ENCODE peak calls at places on chromosomes 2 and 18, in six cellular contexts. I is epithelial cell of esophagus, Y is bronchial epithelial cell, G is thoracic aorta, H is fibroblast of lung, R is stomach. L is an unnamed sample.

GRCh38 chr2:214465386-214466146 is 54.7 kb downstream of the VWC2L start:
- DNase-seq in I (peak), Y (peak), G (no peak), H (peak), R (no peak), L (peak)

GRCh38 chr2:220337611-220338440 is 710.4 kb downstream of the SLC4A3 start:
- DNase-seq in I (no peak), Y (no peak), G (no peak), H (no peak), R (no peak), L (no peak)

GRCh38 chr2:160300203-160300602 is 100.1 kb upstream of the ITGB6 start:
- DNase-seq in I (no peak), Y (peak), G (no peak), H (no peak), R (no peak), L (no peak)

GRCh38 chr2:84493494-84493893 is 22.8 kb upstream of the DNAH6 start:
- DNase-seq in I (peak), Y (peak), G (no peak), H (peak), R (no peak), L (peak)

GRCh38 chr18:58868440-58868839 is 3.8 kb downstream of the ZNF532 start:
- DNase-seq in I (no peak), Y (no peak), G (no peak), H (no peak), R (no peak), L (no peak)

GRCh38 chr2:216188956-216189355 is 79.8 kb downstream of the XRCC5 start:
- DNase-seq in I (peak), Y (peak), G (no peak), H (peak), R (no peak), L (peak)

GRCh38 chr2:149312039-149312438 is 18.3 kb upstream of the LYPD6 start:
- DNase-seq in I (no peak), Y (no peak), G (no peak), H (no peak), R (no peak), L (no peak)

GRCh38 chr18:23314672-23315071 is 138.4 kb upstream of the RIOK3 start:
- DNase-seq in I (no peak), Y (no peak), G (no peak), H (peak), R (no peak), L (no peak)

GRCh38 chr2:14700753-14701152 is 68.2 kb downstream of the LRATD1 start:
- DNase-seq in I (no peak), Y (peak), G (no peak), H (peak), R (no peak), L (peak)

GRCh38 chr2:72570401-72570800 is 255.4 kb downstream of the EXOC6B start:
- DNase-seq in I (no peak), Y (no peak), G (no peak), H (peak), R (no peak), L (peak)

GRCh38 chr2:201182650-201183372 is at the start of gene CASP10:
- DNase-seq in I (peak), Y (peak), G (no peak), H (peak), R (peak), L (peak)

GRCh38 chr2:45439788-45440773 is 171.0 kb downstream of the SRBD1 start:
- DNase-seq in I (no peak), Y (no peak), G (no peak), H (peak), R (no peak), L (no peak)
- TF ChIP-seq CTCF in I (no peak), Y (no peak), G (no peak), H (peak), R (no peak), L (peak)

DNA sequence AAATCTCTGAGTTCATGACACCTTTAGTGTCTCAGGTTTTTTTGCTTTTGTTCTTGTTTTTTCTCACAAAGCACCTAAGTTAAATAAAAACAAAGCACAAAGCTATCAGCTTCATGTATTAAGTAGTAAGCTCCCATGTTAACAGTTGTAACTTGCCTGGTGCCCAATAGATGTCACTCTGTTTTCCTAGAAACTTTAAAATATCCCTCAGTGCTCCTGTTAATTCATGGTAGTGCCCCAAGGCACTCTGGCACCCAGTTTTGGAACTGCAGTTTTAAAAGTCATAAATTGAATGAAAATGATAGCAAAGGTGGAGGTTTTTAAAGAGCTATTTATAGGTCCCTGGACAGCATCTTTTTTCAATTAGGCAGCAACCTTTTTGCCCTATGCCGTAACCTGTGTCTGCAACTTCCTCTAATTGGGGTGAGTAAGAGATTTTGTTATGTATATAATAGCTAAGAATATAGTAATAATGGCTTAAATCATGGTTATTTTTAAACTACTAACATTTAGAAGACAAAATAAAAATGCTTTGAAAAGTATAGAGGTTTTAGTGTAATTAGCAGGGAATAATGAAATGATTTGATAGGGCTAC is 555.0 kb upstream of the TMEFF2 start:
- DNase-seq in I (peak), Y (peak), G (no peak), H (peak), R (no peak), L (no peak)
- TF ChIP-seq CTCF in I (peak), Y (peak), G (no peak), H (no peak), R (no peak), L (no peak)

GRCh38 chr2:50509852-50510251 is 522.1 kb downstream of the NRXN1 start:
- DNase-seq in I (no peak), Y (no peak), G (no peak), H (no peak), R (no peak), L (no peak)
- TF ChIP-seq CTCF in I (no peak), Y (no peak), G (no peak), H (no peak), R (no peak), L (no peak)

GRCh38 chr2:111100087-111100764 is 20.5 kb upstream of the BCL2L11 start:
- DNase-seq in I (no peak), Y (no peak), G (no peak), H (no peak), R (no peak), L (no peak)

GRCh38 chr2:111102216-111102615 is 18.5 kb upstream of the BCL2L11 start:
- DNase-seq in I (no peak), Y (no peak), G (no peak), H (no peak), R (no peak), L (no peak)

GRCh38 chr2:111101592-111101991 is 19.1 kb upstream of the BCL2L11 start:
- DNase-seq in I (no peak), Y (no peak), G (no peak), H (no peak), R (no peak), L (no peak)

GRCh38 chr2:111099402-111099801 is 21.3 kb upstream of the BCL2L11 start:
- DNase-seq in I (no peak), Y (no peak), G (no peak), H (no peak), R (no peak), L (no peak)

DNA sequence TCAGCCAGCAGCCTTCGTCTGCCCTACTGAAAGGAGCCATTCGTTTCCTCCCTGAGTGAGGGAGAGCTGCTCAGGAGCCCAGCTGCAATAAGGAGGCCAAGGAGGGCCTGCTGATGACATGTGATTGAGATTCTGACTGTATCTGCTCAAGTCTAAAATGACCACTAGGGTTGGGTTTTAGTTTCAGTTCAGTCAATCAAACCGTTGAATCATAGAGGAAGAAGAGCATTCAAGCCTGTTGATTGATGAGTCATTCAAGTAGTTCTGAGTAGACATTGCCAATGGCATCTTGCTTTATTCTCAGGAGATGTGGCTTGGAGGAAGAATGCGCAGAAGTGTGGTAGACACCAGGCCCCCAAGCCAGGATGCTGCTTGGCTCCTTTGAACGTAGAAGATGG is 19.9 kb upstream of the BCL2L11 start:
- DNase-seq in I (peak), Y (peak), G (no peak), H (no peak), R (no peak), L (no peak)
- TF ChIP-seq CTCF in I (peak), Y (peak), G (no peak), H (no peak), R (no peak), L (no peak)

GRCh38 chr2:46548521-46549144 is 69.3 kb downstream of the TMEM247 start:
- DNase-seq in I (no peak), Y (no peak), G (no peak), H (no peak), R (no peak), L (no peak)

GRCh38 chr2:46547223-46548102 is 68.1 kb downstream of the TMEM247 start:
- DNase-seq in I (no peak), Y (no peak), G (no peak), H (no peak), R (no peak), L (no peak)

GRCh38 chr2:46550686-46551404 is 71.5 kb downstream of the TMEM247 start:
- DNase-seq in I (no peak), Y (no peak), G (no peak), H (no peak), R (no peak), L (no peak)

GRCh38 chr2:46549159-46549902 is 70.0 kb downstream of the TMEM247 start:
- DNase-seq in I (no peak), Y (no peak), G (no peak), H (no peak), R (no peak), L (no peak)

DNA sequence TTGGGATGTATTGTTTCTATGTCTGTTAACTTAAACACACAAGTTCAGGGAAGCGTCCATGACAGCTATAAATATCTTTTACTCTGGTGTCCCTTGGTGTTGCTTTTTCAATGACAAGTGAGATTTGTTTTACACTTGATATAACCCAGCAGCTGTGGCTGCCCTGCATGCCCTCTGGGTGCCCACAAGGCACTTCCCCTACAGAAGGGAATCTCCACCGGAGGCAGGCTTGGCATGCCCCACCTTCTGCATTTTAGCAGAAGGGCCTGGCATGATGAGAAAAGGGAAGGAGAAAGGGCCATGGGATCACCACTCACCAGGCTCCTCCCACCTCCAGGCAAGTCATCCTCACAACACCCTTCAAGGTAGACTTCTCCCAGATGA is 68.7 kb downstream of the TMEM247 start:
- DNase-seq in I (no peak), Y (no peak), G (no peak), H (no peak), R (no peak), L (no peak)
- TF ChIP-seq CTCF in I (no peak), Y (no peak), G (no peak), H (no peak), R (no peak), L (no peak)

DNA sequence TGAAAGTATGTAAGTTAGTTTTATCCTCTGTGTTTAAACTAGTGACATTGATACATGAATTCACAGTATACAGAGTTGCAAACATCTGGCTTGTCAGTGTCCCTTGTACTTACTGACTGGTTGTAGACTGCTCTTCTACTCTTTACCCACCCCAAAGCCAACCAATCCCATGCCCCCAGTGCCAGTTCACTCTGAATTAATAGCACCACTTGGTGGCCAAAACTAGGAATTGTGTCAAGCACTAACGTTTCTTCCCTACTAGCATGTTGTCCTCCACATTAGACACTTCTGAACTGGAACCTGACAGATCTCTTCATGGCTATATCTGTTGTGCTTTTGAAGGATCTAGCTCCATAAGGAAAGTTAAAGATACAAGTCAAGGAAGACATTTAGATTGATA is 27.2 kb upstream of the OTX1 start:
- DNase-seq in I (peak), Y (peak), G (no peak), H (peak), R (no peak), L (peak)
- TF ChIP-seq CTCF in I (peak), Y (peak), G (no peak), H (peak), R (no peak), L (peak)

L was measured in fibroblast of villous mesenchyme.